ENCODE peak calls at places on chromosomes 7 and 10, in ten cellular contexts. X is activated T-helper 1 cell treated with Interleukin-2 at 50 U/mL for 16 hours, K is right cardiac atrium, A is immature natural killer cell, I is GM18507, R is IMR-90, Q is lower lobe of right lung, G is HuH-7, U is foreskin fibroblast, H is Right ventricle myocardium superior. F is an unnamed sample.
A peak's percentile ranks its signal among the peaks of the same experiment; 100 is the strongest.

GRCh38 chr10:1957057-1957456 is 219.7 kb upstream of the ADARB2 start:
- DNase-seq in K (no peak), H (no peak), A (no peak), Q (no peak), U (no peak), R (no peak), G (no peak), X (no peak), I (no peak), F (peak; percentile 1)

GRCh38 chr7:105691029-105691691 is 109.9 kb upstream of the EFCAB10 start:
- DNase-seq in Q (no peak), K (peak; percentile 54), A (peak; percentile 24), X (peak; percentile 23), I (no peak), R (peak; percentile 65), U (peak; percentile 26), G (no peak), H (no peak), F (no peak)

GRCh38 chr7:22712999-22713398 is 14.0 kb upstream of the IL6 start:
- DNase-seq in X (no peak), H (no peak), U (no peak), I (no peak), G (no peak), A (no peak), Q (no peak), R (no peak), K (no peak), F (no peak)

GRCh38 chr7:16015981-16016380 is 329.5 kb upstream of the MEOX2 start:
- DNase-seq in I (no peak), G (no peak), Q (no peak), U (peak; percentile 42), K (no peak), A (no peak), H (no peak), R (peak; percentile 28), X (no peak), F (no peak)

GRCh38 chr7:40008218-40008815 is 58.3 kb downstream of the CDK13 start:
- DNase-seq in K (no peak), R (peak; percentile 89), G (no peak), A (no peak), I (no peak), U (peak; percentile 64), H (no peak), Q (no peak), X (no peak), F (no peak)

GRCh38 chr10:128468462-128468861 is 342.2 kb upstream of the MKI67 start:
- DNase-seq in R (no peak), G (no peak), A (no peak), Q (no peak), U (no peak), H (no peak), K (no peak), X (no peak), I (no peak), F (no peak)

GRCh38 chr10:21022821-21023220 is 125.7 kb upstream of the NEBL start:
- DNase-seq in R (no peak), X (no peak), I (no peak), G (no peak), H (no peak), A (no peak), U (no peak), Q (no peak), K (no peak), F (no peak)

GRCh38 chr7:139598642-139599041 is 75.2 kb downstream of the CLEC2L start:
- DNase-seq in A (no peak), G (no peak), Q (no peak), H (no peak), K (no peak), X (no peak), U (no peak), R (no peak), I (no peak), F (no peak)

GRCh38 chr10:43595739-43596298 is 10.4 kb upstream of the ZNF485 start:
- DNase-seq in I (no peak), U (no peak), Q (no peak), X (no peak), G (no peak), K (no peak), A (peak; percentile 53), H (no peak), R (no peak), F (no peak)

GRCh38 chr7:100832281-100832633 is 4.9 kb upstream of the EPHB4 start:
- DNase-seq in Q (no peak), U (no peak), G (no peak), X (no peak), R (no peak), A (no peak), I (no peak), H (no peak), K (no peak), F (no peak)

GRCh38 chr7:19754521-19755116 is 18.8 kb downstream of the TMEM196 start:
- DNase-seq in U (peak; percentile 8), X (no peak), Q (no peak), R (peak; percentile 12), A (no peak), G (peak; percentile 4), I (no peak), K (no peak), H (no peak), F (no peak)

GRCh38 chr7:84302949-84303348 is 108.4 kb upstream of the SEMA3A start:
- DNase-seq in X (no peak), R (no peak), G (peak; percentile 10), I (no peak), U (no peak), A (no peak), K (no peak), Q (no peak), H (no peak), F (no peak)